ENCODE peak calls at places on chromosomes 5 and 9, in five cellular contexts. W is gastrocnemius medialis, F is choroid plexus epithelial cell, L is IMR-90, Q is tibial nerve. J is an unnamed sample.

GRCh38 chr5:142295960-142296860 is 28.6 kb downstream of the SPRY4 start:
- DNase-seq in W (no peak), F (no peak), L (no peak), Q (no peak), J (no peak)

GRCh38 chr9:124558777-124559470 is 51.7 kb upstream of the NR5A1 start:
- DNase-seq in W (no peak), F (no peak), L (no peak), Q (no peak), J (no peak)

GRCh38 chr5:152689275-152689711 is 284.2 kb upstream of the NMUR2 start:
- DNase-seq in W (no peak), F (no peak), L (no peak), Q (no peak), J (no peak)

GRCh38 chr9:96169901-96170300 is 132.1 kb downstream of the HSD17B3 start:
- DNase-seq in W (no peak), F (no peak), L (no peak), Q (no peak), J (no peak)

GRCh38 chr5:151156732-151157402 is 712 bp downstream of the ANXA6 start:
- DNase-seq in W (no peak), F (peak), L (peak), Q (no peak), J (no peak)

GRCh38 chr9:107600060-107600573 is 110.5 kb upstream of the KLF4 start:
- DNase-seq in W (no peak), F (no peak), L (no peak), Q (no peak), J (no peak)

GRCh38 chr5:115767424-115767823 is 49.0 kb downstream of the CDO1 start:
- DNase-seq in W (no peak), F (no peak), L (no peak), Q (no peak), J (no peak)

GRCh38 chr5:150309101-150309897 is 6.6 kb upstream of the ARSI start:
- DNase-seq in W (no peak), F (no peak), L (no peak), Q (no peak), J (no peak)

GRCh38 chr9:135705376-135705775 is 3.4 kb downstream of the KCNT1 start:
- DNase-seq in W (no peak), F (no peak), L (no peak), Q (no peak), J (no peak)

GRCh38 chr5:61991861-61992260 is 314.1 kb upstream of the KIF2A start:
- DNase-seq in W (no peak), F (no peak), L (no peak), Q (no peak), J (no peak)

GRCh38 chr5:61933787-61934626 is 372.0 kb upstream of the KIF2A start:
- DNase-seq in W (no peak), F (peak), L (peak), Q (no peak), J (no peak)

GRCh38 chr5:170809551-170809950 is 26.0 kb downstream of the GABRP start:
- DNase-seq in W (no peak), F (peak), L (peak), Q (no peak), J (no peak)

GRCh38 chr5:88878976-88879375 is 4.0 kb downstream of the MEF2C start:
- DNase-seq in W (no peak), F (peak), L (peak), Q (no peak), J (no peak)

GRCh38 chr5:104049752-104050151 is 487.2 kb upstream of the NUDT12 start:
- DNase-seq in W (no peak), F (no peak), L (no peak), Q (no peak), J (no peak)

GRCh38 chr5:11903614-11904269 is 504 bp downstream of the CTNND2 start:
- DNase-seq in W (no peak), F (no peak), L (no peak), Q (no peak), J (no peak)

GRCh38 chr5:41794478-41794877 is 75.7 kb downstream of the OXCT1 start:
- DNase-seq in W (no peak), F (peak), L (peak), Q (no peak), J (no peak)

GRCh38 chr9:133950206-133950915 is 41.8 kb downstream of the VAV2 start:
- DNase-seq in W (no peak), F (peak), L (peak), Q (no peak), J (no peak)

GRCh38 chr5:164203581-164204225 is 698.3 kb downstream of the MAT2B start:
- DNase-seq in W (no peak), F (peak), L (peak), Q (no peak), J (no peak)

GRCh38 chr5:150410524-150411244 is 2.0 kb downstream of the CD74 start:
- DNase-seq in W (peak), F (peak), L (peak), Q (peak), J (no peak)

GRCh38 chr5:151531581-151531980 is 59.5 kb downstream of the FAT2 start:
- DNase-seq in W (no peak), F (no peak), L (no peak), Q (no peak), J (no peak)

GRCh38 chr5:88276378-88276777 is 7.7 kb upstream of the TMEM161B start:
- DNase-seq in W (no peak), F (no peak), L (no peak), Q (no peak), J (no peak)

GRCh38 chr9:6931913-6932312 is 174.1 kb downstream of the KDM4C start:
- DNase-seq in W (no peak), F (peak), L (peak), Q (no peak), J (no peak)

GRCh38 chr9:108269421-108269820 is 586.4 kb downstream of the ACTL7B start:
- DNase-seq in W (no peak), F (no peak), L (no peak), Q (no peak), J (no peak)

GRCh38 chr5:138330813-138331448 is 673 bp downstream of the CDC25C start:
- DNase-seq in W (no peak), F (no peak), L (no peak), Q (no peak), J (no peak)

GRCh38 chr5:87116821-87117512 is 150.7 kb upstream of the RASA1 start:
- DNase-seq in W (no peak), F (no peak), L (peak), Q (no peak), J (no peak)

GRCh38 chr5:38660194-38660668 is 103.8 kb upstream of the LIFR start:
- DNase-seq in W (peak), F (no peak), L (no peak), Q (no peak), J (no peak)

GRCh38 chr9:135770203-135770535 is 68.2 kb downstream of the KCNT1 start:
- DNase-seq in W (no peak), F (no peak), L (no peak), Q (no peak), J (no peak)

GRCh38 chr9:116798521-116798920 is 111.4 kb downstream of the TRIM32 start:
- DNase-seq in W (no peak), F (no peak), L (no peak), Q (no peak), J (no peak)

GRCh38 chr9:121888438-121888775 is 204.7 kb downstream of the TTLL11 start:
- DNase-seq in W (no peak), F (peak), L (peak), Q (no peak), J (no peak)

GRCh38 chr9:109101810-109102209 is 17.9 kb downstream of the TMEM245 start:
- DNase-seq in W (no peak), F (peak), L (peak), Q (no peak), J (no peak)

GRCh38 chr9:23826120-23826629 is at the start of gene ELAVL2:
- DNase-seq in W (peak), F (peak), L (peak), Q (peak), J (peak)

GRCh38 chr9:95835398-95835797 is 40.1 kb upstream of the ERCC6L2 start:
- DNase-seq in W (no peak), F (no peak), L (no peak), Q (no peak), J (no peak)

GRCh38 chr5:143217065-143217803 is 186.3 kb downstream of the NR3C1 start:
- DNase-seq in W (no peak), F (peak), L (peak), Q (no peak), J (no peak)

GRCh38 chr9:34544035-34544434 is 21.2 kb upstream of the ENHO start:
- DNase-seq in W (no peak), F (no peak), L (no peak), Q (no peak), J (no peak)

GRCh38 chr5:168940712-168941111 is 360.2 kb downstream of the SLIT3 start:
- DNase-seq in W (no peak), F (no peak), L (no peak), Q (no peak), J (no peak)

GRCh38 chr5:119367502-119368237 is 11.9 kb downstream of the TNFAIP8 start:
- DNase-seq in W (no peak), F (no peak), L (peak), Q (no peak), J (no peak)

DNA sequence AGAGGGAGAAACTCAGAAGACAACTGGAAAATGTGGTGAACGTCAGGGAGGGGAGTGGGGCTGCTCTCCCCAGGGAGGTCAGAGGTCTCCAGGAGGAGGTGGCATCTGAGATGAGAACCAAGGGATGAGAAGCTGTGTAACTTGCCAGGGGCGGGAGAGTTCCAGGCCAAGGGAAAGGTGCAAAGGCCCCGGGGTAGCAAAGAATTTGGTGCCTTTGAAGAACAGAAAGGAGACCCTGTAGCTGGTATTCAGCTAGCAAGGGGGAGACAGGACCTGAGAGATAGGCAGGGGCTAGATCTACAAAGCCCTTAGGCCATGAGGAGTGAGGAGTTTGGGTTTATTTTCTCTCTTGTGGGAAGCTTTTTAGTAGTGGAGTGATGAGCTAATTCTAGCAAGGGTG is 3.3 kb downstream of the DNM1 start:
- DNase-seq in W (no peak), F (no peak), L (no peak), Q (no peak), J (no peak)
- TF ChIP-seq CTCF in W (no peak), F (no peak), L (no peak), Q (no peak), J (no peak)

DNA sequence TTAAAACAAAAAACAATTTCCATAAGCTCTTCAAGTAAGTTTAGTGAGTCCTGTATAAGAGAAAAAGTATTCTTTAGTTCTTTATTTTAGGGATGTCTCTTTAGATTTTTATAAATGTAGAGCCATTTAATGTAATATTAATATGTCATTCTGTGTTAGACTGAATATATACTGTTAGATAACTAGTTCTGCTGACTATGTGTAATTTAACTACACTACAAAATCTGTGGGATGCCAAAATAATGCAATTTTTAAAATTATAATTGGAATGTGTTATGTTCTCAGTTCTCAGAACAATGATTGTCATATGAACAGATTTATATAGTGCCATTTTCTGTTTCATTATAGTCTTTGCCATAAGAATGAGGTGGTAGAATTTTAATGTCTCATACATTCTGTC is 646.0 kb upstream of the EDIL3 start:
- DNase-seq in W (no peak), F (no peak), L (no peak), Q (no peak), J (no peak)
- H3K4me3 ChIP-seq in W (no peak), F (no peak), L (no peak), Q (no peak), J (no peak)

DNA sequence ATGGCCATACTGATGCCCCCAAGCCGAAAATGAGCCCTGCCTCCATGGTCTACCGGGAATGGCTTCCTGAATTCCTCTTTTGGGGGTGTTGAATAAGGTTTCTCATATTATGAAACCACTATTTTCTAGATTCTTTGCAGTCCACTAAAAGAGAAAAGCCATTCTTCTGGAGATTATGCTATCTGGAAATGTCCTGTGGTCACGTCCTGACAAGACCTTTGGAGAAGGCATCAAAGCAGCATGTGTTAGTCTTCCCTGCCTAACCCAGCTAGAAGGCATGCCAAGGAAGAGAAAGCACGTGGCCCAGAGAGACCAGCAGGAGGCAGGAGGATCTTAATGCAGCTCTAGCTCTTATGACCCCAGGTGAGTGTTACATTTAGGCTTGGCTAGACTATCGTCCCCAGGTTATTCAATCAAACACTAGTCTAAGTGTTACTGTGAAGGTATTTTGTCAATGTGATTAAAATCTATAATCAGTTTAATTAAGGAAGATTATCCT is 483.8 kb downstream of the BNC2 start:
- DNase-seq in W (no peak), F (no peak), L (no peak), Q (no peak), J (no peak)
- TF ChIP-seq CTCF in W (no peak), F (peak), L (no peak), Q (no peak), J (no peak)

GRCh38 chr5:56818409-56819026 is 3.2 kb downstream of the MAP3K1 start:
- DNase-seq in W (no peak), F (peak), L (peak), Q (no peak), J (no peak)
- H3K4me3 ChIP-seq in W (peak), F (peak), L (peak), Q (peak), J (peak)

GRCh38 chr5:126492939-126493338 is 69.7 kb downstream of the GRAMD2B start:
- DNase-seq in W (no peak), F (peak), L (peak), Q (no peak), J (no peak)
- TF ChIP-seq CTCF in W (no peak), F (peak), L (peak), Q (no peak), J (no peak)

DNA sequence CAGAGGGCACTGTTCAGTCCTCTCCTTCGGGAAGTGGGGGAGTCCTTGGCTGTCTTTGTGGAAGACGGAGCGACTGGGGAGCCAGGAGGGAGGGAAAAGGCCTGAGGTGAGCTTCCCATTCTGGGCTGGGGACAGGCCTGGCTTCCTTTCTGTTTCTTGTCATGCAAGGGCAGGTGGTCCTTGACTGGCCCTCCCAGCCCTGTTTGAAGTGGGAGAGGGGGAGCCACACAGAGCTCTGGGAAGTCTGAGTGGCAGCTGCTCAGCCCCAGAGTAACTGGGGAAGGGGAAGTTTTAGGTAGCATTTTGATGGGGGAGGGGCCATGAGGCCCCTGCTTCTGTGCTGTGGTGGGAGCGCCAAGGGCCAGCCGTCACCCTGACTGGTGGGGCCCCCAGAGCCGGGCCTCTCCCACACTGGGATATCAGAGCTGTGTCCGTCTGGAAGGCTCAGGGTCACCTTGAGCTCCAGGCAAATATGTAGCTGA is 6.5 kb downstream of the UNC5A start:
- DNase-seq in W (no peak), F (no peak), L (no peak), Q (no peak), J (no peak)
- H3K4me3 ChIP-seq in W (no peak), F (no peak), L (no peak), Q (no peak), J (no peak)

GRCh38 chr5:13878357-13878756 is 66.1 kb downstream of the DNAH5 start:
- DNase-seq in W (no peak), F (no peak), L (no peak), Q (no peak), J (no peak)
- TF ChIP-seq CTCF in W (no peak), F (no peak), L (no peak), Q (no peak), J (no peak)

DNA sequence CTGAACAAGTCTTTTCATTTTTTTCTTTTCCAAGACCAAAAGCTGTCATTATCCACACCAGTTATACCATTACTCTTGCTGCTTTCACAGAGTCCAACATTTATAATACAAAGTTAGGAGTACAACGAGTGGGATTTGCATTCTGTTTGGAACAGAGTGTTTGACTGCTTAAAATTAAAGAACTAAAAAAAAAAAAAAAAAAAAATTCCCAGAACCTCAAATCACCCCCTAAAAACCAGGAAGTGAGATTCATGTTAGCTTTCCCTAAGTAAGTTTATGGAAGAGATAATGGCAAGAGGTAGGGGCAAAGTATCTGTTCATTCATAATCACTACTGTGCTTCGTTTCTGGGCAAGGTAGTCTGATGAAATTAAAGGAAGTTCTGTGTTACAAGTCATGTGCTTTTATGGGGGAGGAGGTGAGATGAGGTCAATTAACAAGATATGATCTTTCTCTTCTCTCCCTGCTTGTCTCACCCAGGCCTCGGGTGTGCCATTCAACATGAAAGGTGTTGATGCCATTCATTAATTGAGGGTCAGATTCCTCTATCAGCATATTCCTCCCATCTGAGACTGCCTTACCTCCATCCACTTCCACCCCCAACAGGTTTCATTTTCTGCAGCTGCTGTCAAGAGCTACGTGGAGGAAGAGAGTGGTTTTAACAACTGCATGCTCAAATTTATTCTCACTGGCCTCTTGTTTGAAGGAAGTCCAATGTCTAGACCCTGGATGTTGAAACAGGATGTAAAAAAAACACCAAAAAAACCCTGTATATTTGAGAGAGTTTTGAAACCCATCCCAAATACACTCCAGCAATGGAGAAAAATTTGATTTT is 58.1 kb downstream of the MARCHF3 start:
- DNase-seq in W (no peak), F (peak), L (no peak), Q (no peak), J (no peak)
- H3K4me3 ChIP-seq in W (no peak), F (no peak), L (no peak), Q (no peak), J (no peak)

DNA sequence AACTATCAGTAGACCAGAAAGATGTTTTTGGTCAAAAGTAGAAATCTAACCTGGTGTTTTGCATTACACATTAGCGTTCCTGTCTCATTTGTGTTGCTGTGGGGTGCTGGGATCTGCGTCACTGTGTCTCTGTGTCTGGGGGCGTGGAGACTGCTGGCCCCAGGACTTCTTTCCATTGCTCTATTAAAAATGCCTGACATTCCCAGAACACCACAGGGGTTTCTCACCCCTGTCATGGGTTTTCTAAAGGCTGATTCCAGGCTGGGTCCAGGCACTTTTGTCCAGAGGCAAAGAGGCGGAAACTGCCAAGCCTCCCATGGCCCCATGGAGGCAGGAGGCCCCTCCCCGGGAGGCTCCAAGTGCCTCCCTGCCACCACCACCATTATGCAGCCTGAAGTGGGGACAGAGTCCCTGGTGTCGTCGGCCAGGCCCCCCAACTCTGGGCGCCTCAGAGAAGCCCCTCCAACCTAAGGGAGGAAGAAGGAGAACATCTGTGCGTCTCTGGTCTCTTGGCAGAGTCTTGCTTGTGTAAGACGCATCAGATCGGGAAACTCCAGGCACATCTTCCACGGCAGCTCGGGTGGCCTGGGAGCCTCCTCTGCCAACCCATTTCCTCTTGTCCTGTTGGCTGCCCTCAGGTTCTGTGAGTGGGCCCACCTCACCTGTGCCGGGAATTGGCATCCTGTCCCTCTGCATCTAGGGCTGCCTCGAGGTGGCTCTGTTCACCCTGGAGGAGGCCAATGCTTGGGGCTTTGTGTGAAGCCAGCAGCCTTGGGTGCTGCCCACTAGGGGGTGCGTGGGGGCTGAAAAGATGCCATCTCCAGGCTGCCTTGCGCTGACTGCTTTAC is 13.8 kb upstream of the PLEKHG4B start:
- DNase-seq in W (no peak), F (peak), L (peak), Q (no peak), J (no peak)
- TF ChIP-seq CTCF in W (no peak), F (peak), L (peak), Q (no peak), J (peak)